ENCODE peak calls at places on chromosomes 2 and 18, in nine cellular contexts. W is HCEC 1CT; P is AG04449; N is stimulated activated CD4-positive, alpha-beta T cell treated with anti-CD3 and anti-CD28 coated beads, Interleukin-2, amount 100 ng/mL, for 48 hours; E is amygdala; D is activated CD8-positive, alpha-beta memory T cell treated with anti-CD3 and anti-CD28 coated beads for 1 hour; R is thoracic aorta; V is cerebellum; Z is left ventricle myocardium superior. A is an unnamed sample.

GRCh38 chr2:26691881-26692813 is at the start of gene KCNK3:
- DNase-seq in W (no peak), P (no peak), N (peak; percentile 43), E (no peak), D (no peak), R (peak; percentile 56), V (peak; percentile 85), Z (peak; percentile 82), A (peak; percentile 55)

GRCh38 chr2:143246815-143247744 is 117.9 kb downstream of the ARHGAP15 start:
- DNase-seq in W (no peak), P (no peak), N (no peak), E (no peak), D (no peak), R (no peak), V (no peak), Z (peak; percentile 23), A (no peak)

GRCh38 chr2:121471571-121472464 is 58.9 kb upstream of the RNU4ATAC start:
- DNase-seq in W (peak; percentile 66), P (peak; percentile 47), N (no peak), E (no peak), D (no peak), R (no peak), V (no peak), Z (no peak), A (no peak)

GRCh38 chr2:20212459-20212870 is 12.5 kb downstream of the SDC1 start:
- DNase-seq in W (no peak), P (no peak), N (no peak), E (no peak), D (no peak), R (no peak), V (no peak), Z (no peak), A (peak; percentile 73)

GRCh38 chr2:38105911-38106310 is 30.0 kb upstream of the CYP1B1 start:
- DNase-seq in W (no peak), P (no peak), N (no peak), E (no peak), D (no peak), R (no peak), V (no peak), Z (no peak), A (peak; percentile 36)

GRCh38 chr2:170155723-170156253 is 22.2 kb upstream of the MYO3B start:
- DNase-seq in W (peak; percentile 11), P (no peak), N (no peak), E (no peak), D (no peak), R (no peak), V (no peak), Z (no peak), A (no peak)

GRCh38 chr18:53458944-53459580 is 765.4 kb downstream of the MBD2 start:
- DNase-seq in W (no peak), P (peak; percentile 28), N (no peak), E (peak; percentile 3), D (no peak), R (no peak), V (peak; percentile 10), Z (peak; percentile 45), A (no peak)

GRCh38 chr2:144474017-144474416 is 45.9 kb downstream of the ZEB2 start:
- DNase-seq in W (no peak), P (no peak), N (no peak), E (no peak), D (no peak), R (no peak), V (no peak), Z (no peak), A (no peak)

GRCh38 chr2:48356701-48357322 is 173.1 kb upstream of the STON1 start:
- DNase-seq in W (no peak), P (peak; percentile 46), N (no peak), E (no peak), D (no peak), R (no peak), V (no peak), Z (no peak), A (peak; percentile 80)

GRCh38 chr2:69961496-69961895 is at the start of gene ASPRV1:
- DNase-seq in W (no peak), P (no peak), N (no peak), E (peak; percentile 45), D (no peak), R (no peak), V (no peak), Z (no peak), A (no peak)

GRCh38 chr2:172040311-172040710 is 40.6 kb downstream of the METAP1D start:
- DNase-seq in W (no peak), P (no peak), N (no peak), E (no peak), D (no peak), R (no peak), V (no peak), Z (no peak), A (no peak)

GRCh38 chr18:44837491-44838185 is 156.9 kb downstream of the SETBP1 start:
- DNase-seq in W (no peak), P (no peak), N (no peak), E (no peak), D (no peak), R (no peak), V (no peak), Z (no peak), A (peak; percentile 38)

GRCh38 chr2:124607679-124608078 is 582.6 kb downstream of the CNTNAP5 start:
- DNase-seq in W (no peak), P (no peak), N (no peak), E (no peak), D (no peak), R (no peak), V (no peak), Z (no peak), A (no peak)

GRCh38 chr2:183192343-183192742 is 68.1 kb downstream of the NUP35 start:
- DNase-seq in W (no peak), P (no peak), N (no peak), E (no peak), D (no peak), R (no peak), V (no peak), Z (no peak), A (no peak)

GRCh38 chr18:66457245-66457644 is 146.6 kb downstream of the CDH19 start:
- DNase-seq in W (no peak), P (no peak), N (no peak), E (no peak), D (no peak), R (no peak), V (no peak), Z (no peak), A (no peak)